ENCODE peak calls at places on chromosomes 5 and 9, in six cellular contexts. Q is HCT116, F is OCI-LY7, J is GM23248, D is hepatocyte, X is neural progenitor cell. W is an unnamed sample.

GRCh38 chr5:131685514-131686171 is 50.6 kb upstream of the RAPGEF6 start:
- DNase-seq in X (no peak), Q (no peak), J (peak), D (no peak), F (no peak), W (no peak)

GRCh38 chr9:76027426-76027825 is 137.0 kb downstream of the PCSK5 start:
- DNase-seq in J (no peak), X (no peak), Q (no peak), F (no peak), D (no peak), W (no peak)

GRCh38 chr9:73081979-73082657 is 69.5 kb upstream of the ANXA1 start:
- DNase-seq in D (peak), X (peak), Q (peak), F (peak), J (peak), W (peak)

GRCh38 chr5:144194148-144194547 is 23.5 kb downstream of the KCTD16 start:
- DNase-seq in X (no peak), F (no peak), Q (no peak), J (no peak), D (no peak), W (no peak)

GRCh38 chr9:121281614-121282291 is 13.8 kb downstream of the GSN start:
- DNase-seq in F (no peak), D (peak), J (peak), Q (peak), X (no peak), W (peak)

GRCh38 chr9:27053369-27054057 is 48.0 kb upstream of the LRRC19 start:
- DNase-seq in J (no peak), F (no peak), D (no peak), Q (no peak), X (no peak), W (no peak)

GRCh38 chr9:85727500-85727899 is 14.3 kb downstream of the AGTPBP1 start:
- DNase-seq in Q (no peak), F (no peak), D (no peak), X (no peak), J (no peak), W (no peak)

GRCh38 chr9:129081388-129081889 is 528 bp downstream of the DOLPP1 start:
- DNase-seq in D (no peak), J (peak), X (no peak), F (no peak), Q (no peak), W (no peak)

GRCh38 chr5:150434502-150434901 is 15.0 kb downstream of the RPS14 start:
- DNase-seq in Q (no peak), F (no peak), D (peak), X (no peak), J (peak), W (no peak)

GRCh38 chr5:458547-459353 is 15.8 kb downstream of the EXOC3 start:
- DNase-seq in F (no peak), J (peak), D (peak), Q (no peak), X (no peak), W (peak)

GRCh38 chr9:128087262-128087661 is 19.2 kb downstream of the SLC25A25 start:
- DNase-seq in F (no peak), J (no peak), Q (no peak), D (no peak), X (no peak), W (no peak)

GRCh38 chr5:10478436-10478835 is 36.8 kb downstream of the ROPN1L start:
- DNase-seq in X (no peak), Q (no peak), F (no peak), J (peak), D (no peak), W (peak)

GRCh38 chr9:77588319-77588937 is 59.7 kb downstream of the GNA14 start:
- DNase-seq in Q (no peak), D (peak), X (peak), J (peak), F (no peak), W (peak)

GRCh38 chr9:72800326-72800994 is 152.4 kb downstream of the ALDH1A1 start:
- DNase-seq in D (no peak), X (no peak), J (no peak), Q (no peak), F (no peak), W (no peak)

GRCh38 chr9:113645224-113645971 is 181.9 kb downstream of the RGS3 start:
- DNase-seq in D (no peak), Q (no peak), F (no peak), X (no peak), J (no peak), W (no peak)

GRCh38 chr9:92328225-92328624 is 2.5 kb downstream of the CENPP start:
- DNase-seq in X (peak), Q (peak), D (peak), J (peak), F (peak), W (peak)

GRCh38 chr5:1153428-1153827 is 41.6 kb upstream of the SLC12A7 start:
- DNase-seq in Q (no peak), J (no peak), X (no peak), F (no peak), D (no peak), W (no peak)

GRCh38 chr9:122991370-122991830 is 42.1 kb upstream of the GPR21 start:
- DNase-seq in J (peak), X (peak), Q (peak), F (peak), D (peak), W (peak)

GRCh38 chr9:70390922-70391321 is 23.5 kb downstream of the KLF9 start:
- DNase-seq in Q (no peak), X (no peak), F (no peak), D (no peak), J (no peak), W (no peak)

GRCh38 chr5:113202904-113203716 is 226.5 kb downstream of the DCP2 start:
- DNase-seq in D (peak), J (peak), X (peak), Q (peak), F (no peak), W (no peak)

GRCh38 chr9:137913132-137913531 is 35.5 kb downstream of the CACNA1B start:
- DNase-seq in X (no peak), J (no peak), Q (no peak), D (no peak), F (no peak), W (no peak)

GRCh38 chr5:149837680-149838269 is 106.8 kb downstream of the PDE6A start:
- DNase-seq in X (peak), D (peak), J (peak), F (peak), Q (peak), W (peak)

GRCh38 chr5:34866989-34867471 is 28.1 kb downstream of the TTC23L start:
- DNase-seq in F (no peak), X (no peak), D (peak), J (no peak), Q (no peak), W (no peak)

GRCh38 chr5:158832736-158833135 is 267.0 kb downstream of the EBF1 start:
- DNase-seq in D (no peak), X (no peak), Q (no peak), F (no peak), J (peak), W (peak)

GRCh38 chr5:132464155-132464939 is 26.2 kb downstream of the IRF1 start:
- DNase-seq in D (no peak), Q (no peak), F (peak), X (peak), J (peak), W (no peak)

GRCh38 chr5:88666761-88667186 is 216.2 kb downstream of the MEF2C start:
- DNase-seq in D (no peak), X (peak), F (no peak), Q (no peak), J (peak), W (peak)

GRCh38 chr5:88663793-88664216 is 219.2 kb downstream of the MEF2C start:
- DNase-seq in F (no peak), J (no peak), Q (no peak), X (peak), D (no peak), W (no peak)

GRCh38 chr5:88662801-88663360 is 220.1 kb downstream of the MEF2C start:
- DNase-seq in D (no peak), F (no peak), J (no peak), X (no peak), Q (no peak), W (no peak)

GRCh38 chr5:88665750-88666215 is 217.2 kb downstream of the MEF2C start:
- DNase-seq in F (no peak), D (no peak), Q (no peak), J (no peak), X (peak), W (no peak)

DNA sequence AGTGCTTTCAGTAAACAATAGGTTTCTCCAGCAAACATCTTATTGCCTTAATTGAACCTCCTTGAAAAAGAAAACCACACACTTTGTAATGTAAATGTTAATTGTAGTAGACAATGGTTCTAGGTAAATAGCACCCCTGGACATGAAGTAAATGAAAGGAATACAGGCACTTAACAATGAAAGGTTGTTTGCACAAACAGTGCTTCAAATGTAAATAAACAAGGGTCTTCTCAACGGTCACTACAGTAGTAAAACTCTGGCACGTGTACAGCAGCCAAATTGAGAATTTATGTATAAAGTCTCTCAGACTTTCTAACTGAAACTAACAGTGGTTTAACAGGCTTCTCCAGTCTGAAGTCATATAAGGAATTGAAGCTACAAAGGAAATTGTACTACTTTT is 218.4 kb downstream of the MEF2C start:
- DNase-seq in J (no peak), Q (no peak), F (no peak), X (peak), D (no peak), W (no peak)
- H3K4me2 ChIP-seq in J (no peak), Q (no peak), F (no peak), X (no peak), D (no peak), W (no peak)

GRCh38 chr5:179905144-179905526 is 2.6 kb downstream of the TBC1D9B start:
- DNase-seq in J (no peak), D (no peak), Q (no peak), X (no peak), F (no peak), W (no peak)
- TF ChIP-seq EZH2phosphoT487 in J (no peak), D (no peak), Q (no peak), X (no peak), F (no peak), W (no peak)

GRCh38 chr9:104774132-104774531 is 10.2 kb downstream of the NIPSNAP3B start:
- DNase-seq in Q (no peak), F (no peak), X (no peak), D (no peak), J (no peak), W (no peak)

GRCh38 chr9:104774831-104775573 is 11.1 kb downstream of the NIPSNAP3B start:
- DNase-seq in F (peak), X (no peak), J (no peak), D (no peak), Q (no peak), W (no peak)

GRCh38 chr9:104773118-104773517 is 9.2 kb downstream of the NIPSNAP3B start:
- DNase-seq in Q (no peak), D (no peak), J (no peak), F (no peak), X (no peak), W (no peak)

GRCh38 chr9:104775574-104775936 is 11.6 kb downstream of the NIPSNAP3B start:
- DNase-seq in X (no peak), D (no peak), F (no peak), J (no peak), Q (no peak), W (no peak)

DNA sequence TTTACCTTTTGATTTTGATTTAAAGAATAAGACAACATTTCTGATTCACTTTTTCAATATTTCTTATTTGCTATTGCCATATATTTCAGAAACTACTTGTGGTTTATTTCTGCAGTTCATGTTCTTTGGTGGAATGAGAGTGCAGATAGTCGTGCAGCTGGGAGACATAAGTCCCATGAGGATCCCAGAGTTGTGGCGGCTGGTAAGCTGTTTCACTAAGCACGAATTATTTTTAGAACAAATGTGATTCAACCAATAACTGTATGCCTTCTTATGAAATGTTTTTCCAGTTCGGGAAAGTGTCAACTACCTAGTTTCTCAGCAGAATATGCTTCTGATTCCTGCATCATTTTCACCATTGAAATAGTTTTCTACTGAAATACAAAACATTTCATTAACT is 8.8 kb downstream of the NIPSNAP3B start:
- DNase-seq in Q (no peak), X (no peak), F (peak), J (peak), D (no peak), W (no peak)
- H3K4me3 ChIP-seq in Q (no peak), X (no peak), F (peak), J (peak), D (no peak), W (no peak)

DNA sequence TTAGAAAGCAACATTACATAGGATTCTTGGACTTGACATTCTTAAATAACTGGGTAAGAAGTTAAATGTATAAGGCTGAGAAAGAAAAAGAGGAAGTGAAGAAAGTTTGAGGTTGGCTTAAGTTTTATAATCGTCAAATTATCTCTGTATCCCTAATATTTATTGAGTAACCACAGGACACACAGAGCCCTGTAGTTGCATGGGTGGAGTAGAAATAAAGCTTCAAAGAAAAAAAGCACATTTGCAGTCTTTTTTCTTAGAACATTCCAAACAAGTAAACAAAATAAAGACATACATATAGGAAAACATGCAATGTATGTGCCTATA is 137.0 kb downstream of the CCDC192 start:
- DNase-seq in F (no peak), J (no peak), Q (no peak), X (no peak), D (no peak), W (peak)
- H3K4me2 ChIP-seq in F (no peak), J (no peak), Q (no peak), X (no peak), D (no peak), W (peak)

DNA sequence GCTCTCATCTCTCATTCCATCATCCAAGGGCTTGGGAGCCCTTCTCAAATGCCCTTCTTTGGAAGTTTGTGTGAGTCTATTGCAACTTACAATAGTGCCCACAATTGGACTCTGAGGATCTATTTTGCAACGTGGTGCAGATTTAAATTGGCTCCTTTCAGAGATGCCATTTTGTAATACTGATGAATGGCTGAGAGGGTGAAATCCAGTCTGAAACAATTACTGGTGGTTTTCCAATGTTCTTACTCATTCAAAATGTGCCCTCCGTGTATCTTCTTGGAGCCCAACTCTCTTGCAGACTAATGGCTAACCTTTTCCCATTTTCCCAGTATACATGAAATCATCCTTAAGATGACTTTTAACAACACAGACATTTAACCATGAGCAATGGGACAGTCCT is 6.1 kb downstream of the ZNF462 start:
- DNase-seq in D (no peak), Q (no peak), F (no peak), J (peak), X (no peak), W (no peak)
- TF ChIP-seq EZH2phosphoT487 in D (no peak), Q (no peak), F (no peak), J (no peak), X (no peak), W (no peak)

GRCh38 chr9:37034320-37034937 is 361 bp upstream of the PAX5 start:
- DNase-seq in X (peak), D (peak), J (peak), F (peak), Q (no peak), W (peak)
- H3K4me3 ChIP-seq in X (peak), D (no peak), J (peak), F (peak), Q (no peak), W (peak)